ENCODE peak calls at places on chromosomes 16 and 17, in eight cellular contexts. M, Z, U, X, I, H, N and R are unnamed samples. For H3K4me1 and H3K27me3, the result is how much of the 10 kb centered on the place peaks cover.

GRCh38 chr17:74776044-74776962 is at the start of gene NAT9:
- DNase-seq in N (peak), X (peak), U (peak), M (peak), I (peak), Z (peak), H (no peak), R (peak)

GRCh38 chr16:85180047-85180878 is 68.0 kb upstream of the CIBAR2 start:
- DNase-seq in H (no peak), N (no peak), M (no peak), I (no peak), U (no peak), Z (no peak), X (no peak), R (no peak)

GRCh38 chr16:24062270-24062817 is 193.8 kb upstream of the CACNG3 start:
- DNase-seq in Z (no peak), M (no peak), N (no peak), I (no peak), H (peak), X (no peak), U (no peak), R (no peak)

GRCh38 chr17:31815212-31815611 is 43.8 kb downstream of the COPRS start:
- DNase-seq in I (no peak), N (no peak), M (no peak), U (no peak), Z (no peak), H (no peak), X (no peak), R (no peak)

GRCh38 chr17:3917391-3917931 is 1.2 kb upstream of the P2RX1 start:
- DNase-seq in N (peak), H (no peak), M (peak), X (peak), Z (no peak), I (no peak), U (no peak), R (no peak)

GRCh38 chr16:89118361-89119061 is 24.9 kb downstream of the ACSF3 start:
- DNase-seq in X (peak), H (no peak), N (no peak), I (no peak), Z (no peak), U (no peak), M (peak), R (no peak)

GRCh38 chr17:68603027-68603426 is 1.9 kb upstream of the FAM20A start:
- DNase-seq in U (no peak), H (no peak), I (peak), N (no peak), X (no peak), Z (no peak), M (peak), R (no peak)

GRCh38 chr16:9755076-9755475 is 427.2 kb downstream of the GRIN2A start:
- DNase-seq in U (no peak), I (no peak), X (peak), H (no peak), Z (no peak), M (no peak), N (no peak), R (no peak)

GRCh38 chr16:59164461-59164860 is 430.3 kb upstream of the GOT2 start:
- DNase-seq in U (no peak), Z (no peak), H (no peak), N (no peak), I (no peak), X (peak), M (no peak), R (no peak)

GRCh38 chr17:81899514-81900166 is 2.4 kb upstream of the NPB start:
- DNase-seq in U (no peak), M (no peak), Z (no peak), H (no peak), I (no peak), X (no peak), N (no peak), R (no peak)

GRCh38 chr17:33786478-33786877 is 468.6 kb upstream of the CCL2 start:
- DNase-seq in U (no peak), M (no peak), H (no peak), N (no peak), Z (no peak), I (peak), X (no peak), R (no peak)

GRCh38 chr17:49316889-49317288 is 45.2 kb downstream of the ZNF652 start:
- DNase-seq in Z (no peak), H (no peak), M (no peak), X (no peak), N (no peak), I (no peak), U (no peak), R (no peak)

GRCh38 chr16:70476272-70477020 is 22.1 kb downstream of the FCSK start:
- DNase-seq in U (no peak), Z (no peak), M (no peak), H (no peak), N (peak), X (peak), I (no peak), R (no peak)

GRCh38 chr16:15747937-15748336 is 97.9 kb downstream of the NDE1 start:
- DNase-seq in U (no peak), X (no peak), H (no peak), I (no peak), Z (no peak), N (no peak), M (no peak), R (no peak)

GRCh38 chr16:3235856-3236669 is 1.1 kb upstream of the ZNF200 start:
- DNase-seq in N (no peak), U (peak), X (no peak), I (no peak), Z (peak), M (peak), H (no peak), R (peak)

GRCh38 chr16:68754117-68754792 is 17.2 kb downstream of the CDH1 start:
- DNase-seq in X (no peak), Z (no peak), M (no peak), I (no peak), N (no peak), H (no peak), U (no peak), R (no peak)
- H3K4me1 ChIP-seq in X (under half), Z (under half), M (under half), I (under half), N (under half), H (under half), U (under half), R (under half)

GRCh38 chr17:36942631-36943125 is 5.4 kb downstream of the LHX1 start:
- DNase-seq in M (no peak), I (no peak), X (no peak), Z (no peak), N (no peak), U (no peak), H (no peak), R (no peak)

GRCh38 chr17:36940313-36941264 is 3.3 kb downstream of the LHX1 start:
- DNase-seq in X (no peak), I (no peak), Z (no peak), U (no peak), M (no peak), N (no peak), H (no peak), R (no peak)

GRCh38 chr17:36941265-36942021 is 4.2 kb downstream of the LHX1 start:
- DNase-seq in X (no peak), U (no peak), H (no peak), I (no peak), Z (no peak), M (no peak), N (no peak), R (peak)

GRCh38 chr17:36943250-36944220 is 5.2 kb upstream of the AATF start:
- DNase-seq in U (no peak), N (no peak), Z (no peak), I (no peak), H (no peak), X (no peak), M (no peak), R (no peak)

GRCh38 chr17:36942031-36942599 is 4.8 kb downstream of the LHX1 start:
- DNase-seq in M (no peak), Z (no peak), I (no peak), H (no peak), U (no peak), X (no peak), N (no peak), R (no peak)
- H3K4me3 ChIP-seq in M (no peak), Z (no peak), I (peak), H (peak), U (no peak), X (no peak), N (no peak), R (no peak)

GRCh38 chr17:79626156-79626890 is 15.5 kb upstream of the RBFOX3 start:
- DNase-seq in N (no peak), U (peak), X (no peak), I (peak), M (no peak), Z (peak), H (peak), R (no peak)
- H3K27me3 ChIP-seq in N (under half), U (under half), X (under half), I (half or more), M (under half), Z (under half), H (under half), R (under half)

GRCh38 chr17:56917559-56918296 is 3.9 kb upstream of the TRIM25 start:
- DNase-seq in H (no peak), X (no peak), Z (no peak), U (no peak), N (no peak), M (peak), I (no peak), R (no peak)
- H3K4me1 ChIP-seq in H (under half), X (under half), Z (under half), U (under half), N (under half), M (under half), I (under half), R (under half)

GRCh38 chr17:80793851-80794267 is 197.8 kb upstream of the CHMP6 start:
- DNase-seq in N (peak), Z (no peak), H (no peak), I (no peak), U (no peak), M (no peak), X (peak), R (peak)

GRCh38 chr17:80795737-80796136 is 195.9 kb upstream of the CHMP6 start:
- DNase-seq in X (peak), M (peak), U (no peak), H (no peak), N (no peak), Z (no peak), I (peak), R (no peak)

GRCh38 chr17:80796430-80796861 is 195.2 kb upstream of the CHMP6 start:
- DNase-seq in H (no peak), N (peak), I (peak), X (no peak), Z (no peak), M (no peak), U (no peak), R (no peak)

GRCh38 chr17:80794281-80795089 is 197.2 kb upstream of the CHMP6 start:
- DNase-seq in X (no peak), N (no peak), H (no peak), M (no peak), Z (no peak), I (no peak), U (no peak), R (no peak)

DNA sequence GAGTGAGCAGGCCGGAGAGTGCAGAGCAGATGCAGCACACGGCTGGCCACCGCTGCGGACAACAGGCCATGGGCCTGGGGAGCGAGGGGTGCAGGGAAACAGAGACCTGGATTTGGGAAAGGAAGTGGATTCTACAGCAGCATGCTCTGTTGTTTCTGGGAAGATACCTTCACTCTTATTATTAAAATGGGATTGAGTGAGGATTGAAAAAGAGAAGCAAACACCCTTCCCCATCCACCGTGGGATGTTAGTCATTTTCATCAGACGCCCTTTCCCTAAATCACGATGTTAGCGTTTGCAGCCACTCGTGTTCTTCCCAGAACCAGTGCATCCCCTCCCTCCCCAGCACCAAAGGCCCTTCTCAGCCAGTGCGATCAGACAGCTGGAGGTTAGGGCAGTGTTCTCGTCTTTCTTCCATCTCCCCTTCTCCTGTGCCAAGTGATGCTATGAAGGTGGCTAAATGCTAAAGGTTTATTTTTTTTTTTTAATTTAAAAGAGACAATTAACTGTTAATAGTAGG is 196.5 kb upstream of the CHMP6 start:
- DNase-seq in X (no peak), U (no peak), Z (no peak), I (no peak), M (no peak), H (no peak), N (no peak), R (no peak)
- H3K4me3 ChIP-seq in X (no peak), U (no peak), Z (no peak), I (no peak), M (no peak), H (no peak), N (no peak), R (no peak)

DNA sequence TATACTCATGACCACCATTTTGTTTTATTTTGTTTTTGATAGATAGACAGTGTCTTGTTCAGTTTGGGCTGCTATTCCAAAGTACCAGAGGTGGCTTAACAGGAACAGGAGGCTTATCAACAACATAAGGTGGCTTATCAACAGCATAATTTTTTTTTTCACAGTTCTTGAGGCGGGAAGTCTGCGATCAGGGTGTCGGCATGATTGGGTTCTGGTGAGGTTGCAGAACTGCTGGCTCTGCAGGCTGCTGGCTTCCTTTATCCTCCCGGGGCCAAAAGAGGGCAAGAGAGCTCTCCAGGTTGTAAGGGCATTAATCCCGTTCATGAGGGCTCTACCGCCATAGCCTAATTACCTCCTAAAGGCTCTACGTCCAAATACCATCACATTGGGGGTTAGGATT is 11.8 kb upstream of the HSD17B2 start:
- DNase-seq in I (no peak), U (no peak), M (no peak), X (no peak), Z (no peak), H (no peak), N (no peak), R (no peak)
- H3K27me3 ChIP-seq in I (under half), U (under half), M (under half), X (under half), Z (under half), H (under half), N (under half), R (under half)